ENCODE peak calls at places on chromosomes 16 and 17, in six cellular contexts. R, S, B, N, V and F are unnamed samples.

GRCh38 chr16:28925386-28926228 is 569 bp upstream of the RABEP2 start:
- DNase-seq in R (peak; percentile 77), S (peak; percentile 32), B (peak; percentile 66), N (peak; percentile 86), V (peak; percentile 74), F (peak; percentile 83)

GRCh38 chr16:14286381-14287230 is 215.5 kb downstream of the MRTFB start:
- DNase-seq in R (no peak), S (no peak), B (no peak), N (no peak), V (no peak), F (no peak)

GRCh38 chr16:797120-797420 is 3.5 kb downstream of the GNG13 start:
- DNase-seq in R (no peak), S (no peak), B (no peak), N (no peak), V (no peak), F (no peak)

GRCh38 chr17:72580321-72581127 is 459.7 kb downstream of the SOX9 start:
- DNase-seq in R (no peak), S (no peak), B (no peak), N (no peak), V (no peak), F (no peak)

GRCh38 chr17:78258323-78259229 is 27.1 kb downstream of the TMEM235 start:
- DNase-seq in R (no peak), S (peak; percentile 34), B (peak; percentile 16), N (peak; percentile 51), V (no peak), F (no peak)

GRCh38 chr17:75317671-75318070 is 28.4 kb upstream of the SLC25A19 start:
- DNase-seq in R (no peak), S (no peak), B (no peak), N (no peak), V (no peak), F (peak; percentile 36)

GRCh38 chr17:17146791-17147406 is 59.2 kb downstream of the PLD6 start:
- DNase-seq in R (peak; percentile 59), S (peak; percentile 35), B (peak; percentile 44), N (no peak), V (no peak), F (no peak)

GRCh38 chr16:88591577-88592021 is 21.4 kb downstream of the ZC3H18 start:
- DNase-seq in R (peak; percentile 98), S (peak; percentile 16), B (peak; percentile 73), N (peak; percentile 34), V (no peak), F (no peak)

GRCh38 chr17:81037026-81037782 is 2.3 kb downstream of the BAIAP2 start:
- DNase-seq in R (no peak), S (peak; percentile 60), B (no peak), N (peak; percentile 77), V (peak; percentile 50), F (no peak)

GRCh38 chr16:9238346-9238745 is 146.9 kb downstream of the HAPSTR1 start:
- DNase-seq in R (no peak), S (no peak), B (no peak), N (no peak), V (no peak), F (no peak)

GRCh38 chr17:59914274-59914854 is 21.4 kb downstream of the RPS6KB1 start:
- DNase-seq in R (peak; percentile 66), S (no peak), B (peak; percentile 23), N (no peak), V (peak; percentile 52), F (peak; percentile 41)

GRCh38 chr17:4858068-4858879 is 25.1 kb downstream of the MINK1 start:
- DNase-seq in R (no peak), S (no peak), B (no peak), N (peak; percentile 34), V (no peak), F (no peak)